ENCODE peak calls at places on chromosomes 12 and 14, in ten cellular contexts. Q, Z, W, O, C, U, P, Y, A and N are unnamed samples.

GRCh38 chr14:54498095-54498531 is 9.3 kb upstream of the GMFB start:
- DNase-seq in Z (no peak), P (no peak), A (no peak), Y (no peak), U (no peak), Q (no peak), C (no peak), O (peak), W (no peak), N (no peak)

GRCh38 chr12:116708826-116709756 is 28.8 kb downstream of the SPRING1 start:
- DNase-seq in P (peak), U (peak), C (peak), O (peak), Z (peak), Y (peak), W (peak), A (peak), Q (peak), N (no peak)

GRCh38 chr14:63205281-63205575 is 985 bp downstream of the RHOJ start:
- DNase-seq in P (no peak), U (no peak), Z (no peak), C (no peak), Q (no peak), W (no peak), O (no peak), Y (no peak), A (peak), N (no peak)

GRCh38 chr12:43766291-43766690 is 7.5 kb downstream of the IRAK4 start:
- DNase-seq in Z (no peak), A (no peak), P (no peak), O (no peak), W (no peak), Q (no peak), C (peak), Y (no peak), U (no peak), N (no peak)

GRCh38 chr12:65330341-65330740 is 51.9 kb downstream of the MSRB3 start:
- DNase-seq in O (no peak), A (no peak), Q (no peak), W (no peak), U (no peak), Z (no peak), P (no peak), Y (no peak), C (peak), N (no peak)

GRCh38 chr14:31884776-31885379 is 192.2 kb upstream of the ARHGAP5 start:
- DNase-seq in Q (no peak), W (no peak), O (peak), C (peak), U (no peak), A (peak), Z (peak), Y (no peak), P (no peak), N (no peak)

GRCh38 chr12:15522574-15523187 is 200.4 kb downstream of the PTPRO start:
- DNase-seq in C (peak), O (peak), A (peak), W (no peak), P (peak), U (no peak), Z (peak), Q (no peak), Y (no peak), N (peak)

GRCh38 chr12:112303004-112303403 is 79.2 kb downstream of the HECTD4 start:
- DNase-seq in Z (peak), U (no peak), O (peak), A (peak), Y (peak), W (no peak), C (peak), Q (no peak), P (peak), N (peak)

GRCh38 chr12:3727877-3728632 is 24.9 kb downstream of the CRACR2A start:
- DNase-seq in Q (peak), U (no peak), P (no peak), C (peak), Y (peak), A (peak), Z (no peak), W (no peak), O (no peak), N (peak)

GRCh38 chr12:131572626-131573025 is 138.3 kb upstream of the SFSWAP start:
- DNase-seq in W (no peak), Z (no peak), Q (no peak), U (no peak), A (no peak), O (no peak), Y (no peak), C (no peak), P (no peak), N (no peak)

GRCh38 chr12:96218989-96219678 is 25.0 kb downstream of the ELK3 start:
- DNase-seq in P (no peak), Y (no peak), Z (no peak), U (no peak), Q (no peak), O (peak), A (no peak), C (no peak), W (no peak), N (no peak)

GRCh38 chr12:32894566-32894965 is 2.0 kb downstream of the PKP2 start:
- DNase-seq in P (no peak), W (no peak), C (no peak), A (no peak), U (no peak), Q (no peak), O (no peak), Y (no peak), Z (no peak), N (peak)

GRCh38 chr12:109518820-109519665 is 41.6 kb downstream of the UBE3B start:
- DNase-seq in C (peak), Z (peak), Q (peak), A (peak), Y (peak), P (peak), O (peak), U (peak), W (peak), N (peak)

GRCh38 chr14:100865682-100866591 is 37.6 kb downstream of the RTL1 start:
- DNase-seq in A (no peak), Y (no peak), O (no peak), Q (no peak), Z (no peak), P (no peak), W (no peak), U (no peak), C (no peak), N (no peak)

GRCh38 chr14:59707778-59708635 is 131.4 kb upstream of the CCDC175 start:
- DNase-seq in Y (no peak), Z (no peak), A (peak), P (no peak), O (no peak), C (no peak), U (no peak), Q (no peak), W (no peak), N (no peak)

GRCh38 chr12:113403435-113404415 is at the start of gene SDS:
- DNase-seq in A (peak), U (peak), C (peak), O (peak), W (no peak), P (no peak), Y (peak), Q (no peak), Z (no peak), N (no peak)

GRCh38 chr12:26239508-26240328 is 44.3 kb downstream of the SSPN start:
- DNase-seq in W (no peak), Z (no peak), U (peak), Y (peak), P (no peak), O (peak), Q (no peak), A (peak), C (peak), N (peak)

GRCh38 chr12:126210026-126210425 is 1144.8 kb downstream of the AACS start:
- DNase-seq in Y (no peak), O (no peak), C (no peak), U (no peak), Z (no peak), W (no peak), A (no peak), Q (no peak), P (no peak), N (peak)

GRCh38 chr14:99522934-99523660 is 41.9 kb downstream of the CCNK start:
- DNase-seq in Y (no peak), Z (no peak), A (no peak), Q (peak), C (peak), U (no peak), O (no peak), P (no peak), W (no peak), N (peak)

GRCh38 chr12:25052191-25053020 is 103.5 kb upstream of the BCAT1 start:
- DNase-seq in C (no peak), O (no peak), P (peak), Q (no peak), A (no peak), Z (no peak), W (peak), Y (no peak), U (no peak), N (peak)